ENCODE peak calls at places on chromosomes 3 and 15, in four cellular contexts. One of them, this sample, is unnamed.

GRCh38 chr3:50185230-50185629 is 6.2 kb upstream of the GNAT1 start:
- DNase-seq in body of pancreas: no peak
- DNase-seq in spleen: no peak
- DNase-seq in prostate gland: no peak
- DNase-seq in this sample: no peak

GRCh38 chr15:58669108-58669507 is 80.4 kb downstream of the ADAM10 start:
- DNase-seq in spleen: no peak
- DNase-seq in body of pancreas: no peak
- DNase-seq in prostate gland: no peak
- DNase-seq in this sample: no peak

GRCh38 chr3:146968204-146968651 is 363.1 kb upstream of the PLSCR5 start:
- DNase-seq in prostate gland: no peak
- DNase-seq in body of pancreas: no peak
- DNase-seq in spleen: no peak
- DNase-seq in this sample: no peak

GRCh38 chr15:34701536-34701935 is 53.3 kb downstream of the GJD2 start:
- DNase-seq in prostate gland: no peak
- DNase-seq in body of pancreas: no peak
- DNase-seq in spleen: no peak
- DNase-seq in this sample: no peak

GRCh38 chr3:38647217-38647970 is 2.1 kb downstream of the SCN5A start:
- DNase-seq in body of pancreas: no peak
- DNase-seq in prostate gland: no peak
- DNase-seq in spleen: no peak
- DNase-seq in this sample: no peak

GRCh38 chr3:158097571-158098553 is 8.4 kb downstream of the SHOX2 start:
- DNase-seq in prostate gland: peak; percentile 59
- DNase-seq in spleen: peak; percentile 92
- DNase-seq in body of pancreas: peak; percentile 85
- DNase-seq in this sample: peak; percentile 60

GRCh38 chr3:9500108-9501050 is 53.2 kb downstream of the LHFPL4 start:
- DNase-seq in body of pancreas: peak; percentile 53
- DNase-seq in spleen: peak; percentile 85
- DNase-seq in prostate gland: peak; percentile 28
- DNase-seq in this sample: peak; percentile 65

GRCh38 chr15:69997701-69998273 is 99.9 kb downstream of the TLE3 start:
- DNase-seq in body of pancreas: peak; percentile 38
- DNase-seq in spleen: peak; percentile 61
- DNase-seq in prostate gland: no peak
- DNase-seq in this sample: peak; percentile 79

GRCh38 chr3:145776782-145777408 is 384.1 kb downstream of the PLOD2 start:
- DNase-seq in prostate gland: peak; percentile 36
- DNase-seq in spleen: no peak
- DNase-seq in body of pancreas: peak; percentile 61
- DNase-seq in this sample: peak; percentile 53
- TF ChIP-seq CTCF in prostate gland: peak; percentile 34
- TF ChIP-seq CTCF in spleen: peak; percentile 30
- TF ChIP-seq CTCF in body of pancreas: peak; percentile 63
- TF ChIP-seq CTCF in this sample: no peak

GRCh38 chr15:68279779-68280745 is 2.5 kb downstream of the FEM1B start:
- DNase-seq in spleen: no peak
- DNase-seq in prostate gland: no peak
- DNase-seq in body of pancreas: no peak
- DNase-seq in this sample: no peak
- TF ChIP-seq POLR2A in spleen: no peak
- TF ChIP-seq POLR2A in prostate gland: no peak
- TF ChIP-seq POLR2A in body of pancreas: no peak
- TF ChIP-seq POLR2A in this sample: no peak

GRCh38 chr3:126355251-126355650 is 2.0 kb downstream of the KLF15 start:
- DNase-seq in spleen: peak; percentile 59
- DNase-seq in prostate gland: no peak
- DNase-seq in body of pancreas: no peak
- DNase-seq in this sample: no peak
- H3K27ac ChIP-seq in spleen: no peak overlapping the region
- H3K27ac ChIP-seq in prostate gland: peak overlapping the region; percentile 97
- H3K27ac ChIP-seq in body of pancreas: peak overlapping the region; percentile 99
- H3K27ac ChIP-seq in this sample: peak overlapping the region; percentile 88

GRCh38 chr3:165339753-165340152 is 143.6 kb upstream of the SLITRK3 start:
- DNase-seq in spleen: no peak
- DNase-seq in body of pancreas: no peak
- DNase-seq in prostate gland: no peak
- DNase-seq in this sample: no peak
- TF ChIP-seq CTCF in spleen: no peak
- TF ChIP-seq CTCF in body of pancreas: no peak
- TF ChIP-seq CTCF in prostate gland: no peak
- TF ChIP-seq CTCF in this sample: no peak

DNA sequence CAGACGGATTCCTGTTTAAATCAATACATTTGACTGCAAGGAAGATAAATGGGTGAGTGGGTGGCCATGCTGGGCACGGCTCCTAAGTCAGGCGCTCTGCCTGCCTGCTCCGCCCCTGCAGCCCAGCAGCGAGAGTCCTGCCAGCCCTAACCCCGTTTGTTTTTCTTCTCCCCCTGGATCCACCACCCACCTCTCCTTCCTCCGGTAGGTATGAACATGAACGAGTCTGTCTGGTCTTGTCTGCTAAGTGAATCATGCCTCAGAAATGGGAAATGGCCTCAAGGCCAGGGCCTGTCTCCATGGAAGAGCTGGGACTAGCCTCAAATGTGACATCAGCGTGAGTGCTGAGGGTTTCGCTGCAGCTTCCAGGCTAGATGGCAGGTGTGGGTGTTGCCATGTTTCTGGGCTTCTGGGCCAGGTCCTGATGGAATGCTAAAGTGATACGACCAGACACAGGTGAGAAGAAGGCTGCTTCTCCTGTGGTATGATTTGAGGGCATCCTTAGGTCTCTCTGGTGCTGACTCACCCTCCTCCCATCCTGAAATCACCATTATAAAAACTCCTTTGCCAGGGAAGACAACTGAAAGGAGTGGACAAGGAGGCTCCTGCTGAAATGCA is 5.6 kb upstream of the FEM1B start:
- DNase-seq in body of pancreas: no peak
- DNase-seq in prostate gland: peak; percentile 86
- DNase-seq in spleen: no peak
- DNase-seq in this sample: no peak
- TF ChIP-seq POLR2A in body of pancreas: peak; percentile 29
- TF ChIP-seq POLR2A in prostate gland: peak; percentile 27
- TF ChIP-seq POLR2A in spleen: no peak
- TF ChIP-seq POLR2A in this sample: no peak

This sample was measured in Peyer's patch.